ENCODE peak calls at places on chromosomes 6 and 20, in ten cellular contexts. T is fibroblast of villous mesenchyme, D is cardiac fibroblast, A is pancreas, Y is choroid plexus epithelial cell, V is neural progenitor cell, J is lower lobe of right lung, S is breast epithelium, M is HFFc6, L is progenitor cell of endocrine pancreas. F is an unnamed sample.

GRCh38 chr6:113015249-113015648 is 668.1 kb downstream of the RFPL4B start:
- DNase-seq in T (peak; percentile 74), D (peak; percentile 87), A (no peak), Y (peak; percentile 87), V (no peak), J (no peak), S (no peak), M (peak; percentile 28), L (no peak), F (no peak)

GRCh38 chr6:43228951-43229802 is at the start of gene DNPH1:
- DNase-seq in T (peak; percentile 59), D (peak; percentile 68), A (peak; percentile 92), Y (peak; percentile 63), V (peak; percentile 90), J (peak; percentile 83), S (peak; percentile 75), M (peak; percentile 45), L (peak; percentile 78), F (peak; percentile 57)

GRCh38 chr6:15962449-15962764 is 166.5 kb upstream of the MYLIP start:
- DNase-seq in T (peak; percentile 73), D (peak; percentile 96), A (no peak), Y (peak; percentile 94), V (no peak), J (no peak), S (no peak), M (peak; percentile 59), L (no peak), F (no peak)

GRCh38 chr6:131062245-131063027 is 609 bp downstream of the EPB41L2 start:
- DNase-seq in T (no peak), D (no peak), A (no peak), Y (no peak), V (peak; percentile 46), J (peak; percentile 51), S (no peak), M (no peak), L (no peak), F (no peak)

GRCh38 chr6:116392158-116393032 is 21.6 kb downstream of the DSE start:
- DNase-seq in T (peak; percentile 76), D (peak; percentile 79), A (no peak), Y (peak; percentile 84), V (no peak), J (no peak), S (no peak), M (no peak), L (no peak), F (no peak)

GRCh38 chr6:113073611-113074191 is 726.6 kb downstream of the RFPL4B start:
- DNase-seq in T (peak; percentile 38), D (peak; percentile 57), A (no peak), Y (peak; percentile 71), V (no peak), J (no peak), S (no peak), M (peak; percentile 51), L (no peak), F (no peak)

GRCh38 chr6:100775667-100776066 is 105.5 kb downstream of the ASCC3 start:
- DNase-seq in T (peak; percentile 18), D (no peak), A (no peak), Y (peak; percentile 34), V (no peak), J (no peak), S (no peak), M (no peak), L (no peak), F (no peak)

GRCh38 chr6:81166770-81167169 is 585.7 kb downstream of the TENT5A start:
- DNase-seq in T (peak; percentile 46), D (peak; percentile 30), A (no peak), Y (peak; percentile 83), V (no peak), J (no peak), S (no peak), M (peak; percentile 8), L (no peak), F (no peak)

GRCh38 chr20:37200926-37201826 is 21.8 kb upstream of the MROH8 start:
- DNase-seq in T (peak; percentile 19), D (no peak), A (no peak), Y (peak; percentile 33), V (no peak), J (no peak), S (no peak), M (no peak), L (no peak), F (no peak)

GRCh38 chr6:38588631-38589366 is 50.9 kb downstream of the BTBD9 start:
- DNase-seq in T (peak; percentile 62), D (peak; percentile 13), A (no peak), Y (peak; percentile 62), V (no peak), J (no peak), S (no peak), M (peak; percentile 46), L (no peak), F (no peak)

GRCh38 chr6:63066053-63066704 is 145.1 kb upstream of the FKBP1C start:
- DNase-seq in T (no peak), D (no peak), A (no peak), Y (no peak), V (no peak), J (no peak), S (no peak), M (no peak), L (no peak), F (no peak)

GRCh38 chr6:13548500-13549210 is 25.7 kb upstream of the SIRT5 start:
- DNase-seq in T (no peak), D (no peak), A (no peak), Y (no peak), V (no peak), J (no peak), S (no peak), M (no peak), L (no peak), F (no peak)

GRCh38 chr6:27604986-27605385 is 132.1 kb upstream of the ZNF184 start:
- DNase-seq in T (no peak), D (no peak), A (no peak), Y (peak; percentile 21), V (peak; percentile 74), J (no peak), S (no peak), M (no peak), L (no peak), F (no peak)

GRCh38 chr6:1257778-1258177 is 54.1 kb upstream of the FOXQ1 start:
- DNase-seq in T (no peak), D (no peak), A (no peak), Y (no peak), V (no peak), J (no peak), S (no peak), M (no peak), L (no peak), F (no peak)

DNA sequence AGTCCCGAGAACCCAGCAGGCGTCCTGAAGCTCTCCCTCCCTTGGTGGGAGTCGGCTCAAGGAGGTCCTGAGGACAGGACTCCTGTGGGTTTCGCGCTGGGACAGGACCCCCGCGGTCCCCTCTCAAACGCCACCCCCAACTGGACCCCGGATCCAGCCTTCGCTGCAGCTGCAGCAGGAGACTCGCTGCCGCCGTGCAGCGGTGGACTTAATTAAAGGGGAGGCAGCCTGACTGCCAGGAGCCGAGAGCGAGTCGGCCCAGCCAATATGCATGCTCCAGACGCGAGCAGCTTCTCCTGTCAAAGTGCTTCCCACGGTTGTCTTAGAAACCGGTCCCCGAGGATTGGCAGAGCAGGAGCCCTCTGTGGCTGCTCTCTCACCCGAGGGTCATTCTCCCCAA is 580.2 kb upstream of the ZNF337 start:
- DNase-seq in T (no peak), D (peak; percentile 7), A (peak; percentile 45), Y (peak; percentile 3), V (peak; percentile 26), J (no peak), S (no peak), M (no peak), L (no peak), F (no peak)
- TF ChIP-seq CTCF in T (no peak), D (no peak), A (no peak), Y (no peak), V (no peak), J (no peak), S (no peak), M (no peak), L (no peak), F (no peak)

GRCh38 chr20:11181964-11182363 is 508.2 kb upstream of the JAG1 start:
- DNase-seq in T (no peak), D (no peak), A (no peak), Y (no peak), V (no peak), J (no peak), S (no peak), M (no peak), L (no peak), F (no peak)
- TF ChIP-seq CTCF in T (no peak), D (no peak), A (no peak), Y (peak; percentile 4), V (no peak), J (no peak), S (no peak), M (no peak), L (no peak), F (no peak)

DNA sequence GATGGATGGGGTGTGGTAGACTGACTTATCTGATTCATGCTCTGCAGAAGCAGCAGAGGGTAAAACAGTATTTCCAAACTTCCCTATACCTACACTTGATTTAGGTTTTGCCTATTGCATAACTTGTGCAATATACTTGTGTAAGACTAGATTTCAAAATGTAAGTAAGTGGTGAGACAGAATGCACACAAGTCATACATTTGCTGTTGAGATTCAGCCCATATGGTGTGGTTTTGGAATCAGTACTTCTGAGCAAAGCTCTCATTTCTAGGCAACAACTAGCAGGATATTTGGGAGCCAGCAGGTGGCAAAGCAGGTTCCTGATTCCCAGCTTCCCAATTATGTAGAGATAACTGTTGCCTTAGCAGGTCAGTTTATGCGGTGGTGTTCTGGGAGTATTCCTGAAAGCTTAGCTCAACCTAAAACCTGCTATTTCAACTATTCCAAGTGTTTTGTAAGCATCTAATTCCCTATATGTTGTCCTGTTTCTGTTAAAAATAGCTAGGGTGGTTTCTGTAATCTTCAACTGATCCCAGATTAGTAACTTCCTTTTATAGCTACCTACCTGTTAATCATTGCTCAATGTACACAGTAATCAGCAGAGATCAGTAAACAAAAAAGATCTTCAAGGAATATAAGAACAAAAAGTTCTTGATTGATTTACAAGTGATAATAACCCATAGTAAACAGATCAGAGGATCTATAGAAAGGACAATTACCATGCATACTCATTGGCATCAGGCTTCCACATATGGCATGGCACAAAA is 8.5 kb upstream of the FABP7 start:
- DNase-seq in T (peak; percentile 71), D (no peak), A (no peak), Y (no peak), V (peak; percentile 34), J (no peak), S (no peak), M (no peak), L (no peak), F (no peak)
- TF ChIP-seq CTCF in T (peak; percentile 26), D (no peak), A (no peak), Y (no peak), V (peak; percentile 45), J (peak; percentile 12), S (no peak), M (no peak), L (peak; percentile 21), F (no peak)

DNA sequence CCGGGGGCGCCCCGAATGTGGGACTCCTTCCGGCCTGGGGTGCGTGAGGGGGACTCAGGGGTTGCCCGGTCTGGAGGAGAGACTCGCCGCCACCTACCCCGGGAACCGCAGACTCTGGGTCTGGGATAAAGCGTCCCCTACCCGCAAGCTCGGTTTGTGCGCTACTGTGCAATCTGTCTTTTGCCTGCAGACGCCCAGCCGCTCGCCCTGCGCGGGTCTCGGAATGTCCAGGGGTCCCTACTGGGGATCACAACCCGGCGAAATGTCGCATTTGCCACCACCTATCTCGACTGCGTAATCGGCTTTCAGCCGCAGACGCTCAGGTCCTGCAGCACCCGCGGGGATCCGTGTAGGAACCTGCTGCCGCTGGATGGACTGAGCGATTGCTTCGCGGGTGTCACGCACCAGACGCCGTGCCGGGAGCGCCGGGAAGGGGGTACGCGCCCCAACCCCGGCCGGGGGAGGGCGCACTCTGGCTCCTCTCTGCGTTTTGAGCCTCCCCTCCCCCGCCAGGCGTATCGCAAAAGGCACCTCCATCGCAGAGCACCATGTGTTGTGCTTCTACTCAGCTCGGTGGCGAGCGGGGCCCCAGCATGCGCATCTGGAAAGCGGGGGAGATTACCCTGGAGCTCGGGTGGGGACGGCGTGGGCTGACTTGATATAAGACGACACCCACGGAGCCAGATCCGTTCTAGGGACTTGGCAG is 824 bp upstream of the PTPRA start:
- DNase-seq in T (peak; percentile 64), D (peak; percentile 54), A (peak; percentile 78), Y (peak; percentile 66), V (peak; percentile 86), J (peak; percentile 79), S (no peak), M (peak; percentile 30), L (peak; percentile 41), F (no peak)
- TF ChIP-seq CTCF in T (peak; percentile 35), D (peak; percentile 24), A (no peak), Y (peak; percentile 45), V (peak; percentile 49), J (peak; percentile 28), S (no peak), M (peak; percentile 69), L (peak; percentile 23), F (no peak)